ENCODE peak calls at places on chromosomes 2 and 18, in eight cellular contexts. One of them, this sample, is unnamed.

GRCh38 chr2:155356250-155356649 is 657.8 kb downstream of the KCNJ3 start:
- DNase-seq in HuH-7.5: no peak
- DNase-seq in SW 1271: no peak
- DNase-seq in activated T-cell treated with anti-CD3 and anti-CD28 coated beads for 4 hours: no peak
- DNase-seq in colonic mucosa: no peak
- DNase-seq in stimulated activated CD8-positive, alpha-beta memory T cell treated with anti-CD3 and anti-CD28 coated beads, Interleukin-2, amount 100 ng/mL, for 1 hour: no peak
- DNase-seq in NCI-H2081: no peak
- DNase-seq in fibroblast of mammary gland: no peak
- DNase-seq in this sample: no peak

GRCh38 chr2:205769494-205769848 is 87.2 kb downstream of the NRP2 start:
- DNase-seq in HuH-7.5: no peak
- DNase-seq in SW 1271: no peak
- DNase-seq in stimulated activated CD8-positive, alpha-beta memory T cell treated with anti-CD3 and anti-CD28 coated beads, Interleukin-2, amount 100 ng/mL, for 1 hour: no peak
- DNase-seq in NCI-H2081: no peak
- DNase-seq in colonic mucosa: no peak
- DNase-seq in activated T-cell treated with anti-CD3 and anti-CD28 coated beads for 4 hours: no peak
- DNase-seq in fibroblast of mammary gland: peak; percentile 83
- DNase-seq in this sample: no peak

GRCh38 chr2:235917506-235917905 is 250.7 kb downstream of the GBX2 start:
- DNase-seq in SW 1271: no peak
- DNase-seq in colonic mucosa: no peak
- DNase-seq in stimulated activated CD8-positive, alpha-beta memory T cell treated with anti-CD3 and anti-CD28 coated beads, Interleukin-2, amount 100 ng/mL, for 1 hour: no peak
- DNase-seq in HuH-7.5: no peak
- DNase-seq in activated T-cell treated with anti-CD3 and anti-CD28 coated beads for 4 hours: no peak
- DNase-seq in fibroblast of mammary gland: no peak
- DNase-seq in NCI-H2081: no peak
- DNase-seq in this sample: no peak

GRCh38 chr2:219596954-219597551 is 604 bp upstream of the STK11IP start:
- DNase-seq in activated T-cell treated with anti-CD3 and anti-CD28 coated beads for 4 hours: no peak
- DNase-seq in colonic mucosa: peak; percentile 21
- DNase-seq in fibroblast of mammary gland: peak; percentile 18
- DNase-seq in HuH-7.5: no peak
- DNase-seq in NCI-H2081: no peak
- DNase-seq in SW 1271: peak; percentile 72
- DNase-seq in stimulated activated CD8-positive, alpha-beta memory T cell treated with anti-CD3 and anti-CD28 coated beads, Interleukin-2, amount 100 ng/mL, for 1 hour: no peak
- DNase-seq in this sample: no peak

GRCh38 chr2:127511917-127512316 is 14.4 kb downstream of the IWS1 start:
- DNase-seq in colonic mucosa: no peak
- DNase-seq in fibroblast of mammary gland: no peak
- DNase-seq in NCI-H2081: no peak
- DNase-seq in SW 1271: no peak
- DNase-seq in activated T-cell treated with anti-CD3 and anti-CD28 coated beads for 4 hours: no peak
- DNase-seq in stimulated activated CD8-positive, alpha-beta memory T cell treated with anti-CD3 and anti-CD28 coated beads, Interleukin-2, amount 100 ng/mL, for 1 hour: no peak
- DNase-seq in HuH-7.5: no peak
- DNase-seq in this sample: no peak

GRCh38 chr2:159010963-159011362 is 42.5 kb downstream of the TANC1 start:
- DNase-seq in fibroblast of mammary gland: peak; percentile 51
- DNase-seq in colonic mucosa: no peak
- DNase-seq in activated T-cell treated with anti-CD3 and anti-CD28 coated beads for 4 hours: no peak
- DNase-seq in HuH-7.5: no peak
- DNase-seq in stimulated activated CD8-positive, alpha-beta memory T cell treated with anti-CD3 and anti-CD28 coated beads, Interleukin-2, amount 100 ng/mL, for 1 hour: no peak
- DNase-seq in SW 1271: no peak
- DNase-seq in NCI-H2081: no peak
- DNase-seq in this sample: no peak

GRCh38 chr2:234164499-234165409 is 114.3 kb downstream of the SPP2 start:
- DNase-seq in fibroblast of mammary gland: no peak
- DNase-seq in stimulated activated CD8-positive, alpha-beta memory T cell treated with anti-CD3 and anti-CD28 coated beads, Interleukin-2, amount 100 ng/mL, for 1 hour: peak; percentile 20
- DNase-seq in SW 1271: no peak
- DNase-seq in activated T-cell treated with anti-CD3 and anti-CD28 coated beads for 4 hours: peak; percentile 17
- DNase-seq in colonic mucosa: no peak
- DNase-seq in HuH-7.5: no peak
- DNase-seq in NCI-H2081: no peak
- DNase-seq in this sample: peak; percentile 76

GRCh38 chr2:172230783-172231446 is 128.2 kb upstream of the DLX2 start:
- DNase-seq in SW 1271: no peak
- DNase-seq in activated T-cell treated with anti-CD3 and anti-CD28 coated beads for 4 hours: no peak
- DNase-seq in colonic mucosa: no peak
- DNase-seq in HuH-7.5: no peak
- DNase-seq in NCI-H2081: no peak
- DNase-seq in fibroblast of mammary gland: no peak
- DNase-seq in stimulated activated CD8-positive, alpha-beta memory T cell treated with anti-CD3 and anti-CD28 coated beads, Interleukin-2, amount 100 ng/mL, for 1 hour: no peak
- DNase-seq in this sample: no peak

GRCh38 chr2:183035298-183035953 is 2.8 kb downstream of the NCKAP1 start:
- DNase-seq in activated T-cell treated with anti-CD3 and anti-CD28 coated beads for 4 hours: no peak
- DNase-seq in SW 1271: no peak
- DNase-seq in colonic mucosa: no peak
- DNase-seq in NCI-H2081: no peak
- DNase-seq in stimulated activated CD8-positive, alpha-beta memory T cell treated with anti-CD3 and anti-CD28 coated beads, Interleukin-2, amount 100 ng/mL, for 1 hour: no peak
- DNase-seq in HuH-7.5: no peak
- DNase-seq in fibroblast of mammary gland: peak; percentile 89
- DNase-seq in this sample: no peak

GRCh38 chr18:60017371-60017770 is 117.6 kb downstream of the PMAIP1 start:
- DNase-seq in activated T-cell treated with anti-CD3 and anti-CD28 coated beads for 4 hours: no peak
- DNase-seq in SW 1271: no peak
- DNase-seq in stimulated activated CD8-positive, alpha-beta memory T cell treated with anti-CD3 and anti-CD28 coated beads, Interleukin-2, amount 100 ng/mL, for 1 hour: no peak
- DNase-seq in HuH-7.5: no peak
- DNase-seq in colonic mucosa: no peak
- DNase-seq in NCI-H2081: no peak
- DNase-seq in fibroblast of mammary gland: no peak
- DNase-seq in this sample: no peak

GRCh38 chr2:235911633-235912032 is 256.6 kb downstream of the GBX2 start:
- DNase-seq in HuH-7.5: no peak
- DNase-seq in colonic mucosa: no peak
- DNase-seq in stimulated activated CD8-positive, alpha-beta memory T cell treated with anti-CD3 and anti-CD28 coated beads, Interleukin-2, amount 100 ng/mL, for 1 hour: no peak
- DNase-seq in NCI-H2081: no peak
- DNase-seq in activated T-cell treated with anti-CD3 and anti-CD28 coated beads for 4 hours: no peak
- DNase-seq in SW 1271: no peak
- DNase-seq in fibroblast of mammary gland: no peak
- DNase-seq in this sample: no peak

GRCh38 chr2:46876741-46877384 is 38.7 kb downstream of the MCFD2 start:
- DNase-seq in colonic mucosa: peak; percentile 46
- DNase-seq in activated T-cell treated with anti-CD3 and anti-CD28 coated beads for 4 hours: no peak
- DNase-seq in HuH-7.5: no peak
- DNase-seq in stimulated activated CD8-positive, alpha-beta memory T cell treated with anti-CD3 and anti-CD28 coated beads, Interleukin-2, amount 100 ng/mL, for 1 hour: no peak
- DNase-seq in NCI-H2081: peak; percentile 9
- DNase-seq in SW 1271: peak; percentile 84
- DNase-seq in fibroblast of mammary gland: peak; percentile 87
- DNase-seq in this sample: no peak

GRCh38 chr2:241764272-241765241 is 12.1 kb upstream of the GAL3ST2 start:
- DNase-seq in SW 1271: no peak
- DNase-seq in colonic mucosa: no peak
- DNase-seq in activated T-cell treated with anti-CD3 and anti-CD28 coated beads for 4 hours: no peak
- DNase-seq in HuH-7.5: peak; percentile 17
- DNase-seq in fibroblast of mammary gland: no peak
- DNase-seq in NCI-H2081: no peak
- DNase-seq in stimulated activated CD8-positive, alpha-beta memory T cell treated with anti-CD3 and anti-CD28 coated beads, Interleukin-2, amount 100 ng/mL, for 1 hour: no peak
- DNase-seq in this sample: peak; percentile 60

GRCh38 chr2:144130551-144130950 is 389.4 kb downstream of the ZEB2 start:
- DNase-seq in SW 1271: no peak
- DNase-seq in stimulated activated CD8-positive, alpha-beta memory T cell treated with anti-CD3 and anti-CD28 coated beads, Interleukin-2, amount 100 ng/mL, for 1 hour: no peak
- DNase-seq in activated T-cell treated with anti-CD3 and anti-CD28 coated beads for 4 hours: no peak
- DNase-seq in colonic mucosa: no peak
- DNase-seq in HuH-7.5: no peak
- DNase-seq in fibroblast of mammary gland: no peak
- DNase-seq in NCI-H2081: no peak
- DNase-seq in this sample: no peak

GRCh38 chr2:233519787-233520611 is 46.6 kb downstream of the USP40 start:
- DNase-seq in activated T-cell treated with anti-CD3 and anti-CD28 coated beads for 4 hours: no peak
- DNase-seq in HuH-7.5: no peak
- DNase-seq in colonic mucosa: no peak
- DNase-seq in SW 1271: no peak
- DNase-seq in NCI-H2081: no peak
- DNase-seq in stimulated activated CD8-positive, alpha-beta memory T cell treated with anti-CD3 and anti-CD28 coated beads, Interleukin-2, amount 100 ng/mL, for 1 hour: no peak
- DNase-seq in fibroblast of mammary gland: peak; percentile 1
- DNase-seq in this sample: no peak

GRCh38 chr2:75031171-75031570 is 72.7 kb downstream of the POLE4 start:
- DNase-seq in SW 1271: no peak
- DNase-seq in fibroblast of mammary gland: no peak
- DNase-seq in activated T-cell treated with anti-CD3 and anti-CD28 coated beads for 4 hours: no peak
- DNase-seq in stimulated activated CD8-positive, alpha-beta memory T cell treated with anti-CD3 and anti-CD28 coated beads, Interleukin-2, amount 100 ng/mL, for 1 hour: no peak
- DNase-seq in HuH-7.5: no peak
- DNase-seq in colonic mucosa: no peak
- DNase-seq in NCI-H2081: no peak
- DNase-seq in this sample: no peak

GRCh38 chr2:219615036-219615435 is 12.4 kb upstream of the SLC4A3 start:
- DNase-seq in activated T-cell treated with anti-CD3 and anti-CD28 coated beads for 4 hours: no peak
- DNase-seq in NCI-H2081: no peak
- DNase-seq in colonic mucosa: no peak
- DNase-seq in stimulated activated CD8-positive, alpha-beta memory T cell treated with anti-CD3 and anti-CD28 coated beads, Interleukin-2, amount 100 ng/mL, for 1 hour: no peak
- DNase-seq in fibroblast of mammary gland: no peak
- DNase-seq in SW 1271: no peak
- DNase-seq in HuH-7.5: no peak
- DNase-seq in this sample: no peak

GRCh38 chr18:77571743-77572142 is 322.1 kb downstream of the GALR1 start:
- DNase-seq in colonic mucosa: no peak
- DNase-seq in activated T-cell treated with anti-CD3 and anti-CD28 coated beads for 4 hours: no peak
- DNase-seq in stimulated activated CD8-positive, alpha-beta memory T cell treated with anti-CD3 and anti-CD28 coated beads, Interleukin-2, amount 100 ng/mL, for 1 hour: no peak
- DNase-seq in fibroblast of mammary gland: no peak
- DNase-seq in HuH-7.5: no peak
- DNase-seq in SW 1271: no peak
- DNase-seq in NCI-H2081: no peak
- DNase-seq in this sample: no peak

GRCh38 chr2:124713969-124714368 is 688.9 kb downstream of the CNTNAP5 start:
- DNase-seq in colonic mucosa: no peak
- DNase-seq in SW 1271: no peak
- DNase-seq in NCI-H2081: no peak
- DNase-seq in fibroblast of mammary gland: no peak
- DNase-seq in HuH-7.5: no peak
- DNase-seq in activated T-cell treated with anti-CD3 and anti-CD28 coated beads for 4 hours: no peak
- DNase-seq in stimulated activated CD8-positive, alpha-beta memory T cell treated with anti-CD3 and anti-CD28 coated beads, Interleukin-2, amount 100 ng/mL, for 1 hour: no peak
- DNase-seq in this sample: no peak

GRCh38 chr2:26324903-26325302 is 21.0 kb upstream of the SELENOI start:
- DNase-seq in SW 1271: no peak
- DNase-seq in colonic mucosa: no peak
- DNase-seq in NCI-H2081: no peak
- DNase-seq in stimulated activated CD8-positive, alpha-beta memory T cell treated with anti-CD3 and anti-CD28 coated beads, Interleukin-2, amount 100 ng/mL, for 1 hour: no peak
- DNase-seq in HuH-7.5: no peak
- DNase-seq in activated T-cell treated with anti-CD3 and anti-CD28 coated beads for 4 hours: no peak
- DNase-seq in fibroblast of mammary gland: no peak
- DNase-seq in this sample: no peak

GRCh38 chr18:11246466-11246865 is 97.1 kb upstream of the PIEZO2 start:
- DNase-seq in activated T-cell treated with anti-CD3 and anti-CD28 coated beads for 4 hours: no peak
- DNase-seq in fibroblast of mammary gland: peak; percentile 82
- DNase-seq in SW 1271: no peak
- DNase-seq in stimulated activated CD8-positive, alpha-beta memory T cell treated with anti-CD3 and anti-CD28 coated beads, Interleukin-2, amount 100 ng/mL, for 1 hour: no peak
- DNase-seq in HuH-7.5: no peak
- DNase-seq in colonic mucosa: no peak
- DNase-seq in NCI-H2081: no peak
- DNase-seq in this sample: no peak

GRCh38 chr2:97868986-97869721 is 126.6 kb downstream of the TMEM131 start:
- DNase-seq in HuH-7.5: no peak
- DNase-seq in fibroblast of mammary gland: peak; percentile 95
- DNase-seq in SW 1271: peak; percentile 99
- DNase-seq in NCI-H2081: no peak
- DNase-seq in activated T-cell treated with anti-CD3 and anti-CD28 coated beads for 4 hours: no peak
- DNase-seq in colonic mucosa: peak; percentile 20
- DNase-seq in stimulated activated CD8-positive, alpha-beta memory T cell treated with anti-CD3 and anti-CD28 coated beads, Interleukin-2, amount 100 ng/mL, for 1 hour: no peak
- DNase-seq in this sample: no peak

GRCh38 chr2:163602196-163602595 is 133.6 kb downstream of the FIGN start:
- DNase-seq in stimulated activated CD8-positive, alpha-beta memory T cell treated with anti-CD3 and anti-CD28 coated beads, Interleukin-2, amount 100 ng/mL, for 1 hour: no peak
- DNase-seq in activated T-cell treated with anti-CD3 and anti-CD28 coated beads for 4 hours: no peak
- DNase-seq in colonic mucosa: no peak
- DNase-seq in HuH-7.5: no peak
- DNase-seq in fibroblast of mammary gland: no peak
- DNase-seq in NCI-H2081: no peak
- DNase-seq in SW 1271: no peak
- DNase-seq in this sample: no peak

GRCh38 chr2:36137612-36138011 is 218.0 kb upstream of the CRIM1 start:
- DNase-seq in SW 1271: no peak
- DNase-seq in stimulated activated CD8-positive, alpha-beta memory T cell treated with anti-CD3 and anti-CD28 coated beads, Interleukin-2, amount 100 ng/mL, for 1 hour: no peak
- DNase-seq in activated T-cell treated with anti-CD3 and anti-CD28 coated beads for 4 hours: no peak
- DNase-seq in NCI-H2081: no peak
- DNase-seq in HuH-7.5: no peak
- DNase-seq in fibroblast of mammary gland: no peak
- DNase-seq in colonic mucosa: no peak
- DNase-seq in this sample: no peak

GRCh38 chr18:23805898-23806297 is 116.6 kb downstream of the LAMA3 start:
- DNase-seq in HuH-7.5: no peak
- DNase-seq in SW 1271: no peak
- DNase-seq in fibroblast of mammary gland: peak; percentile 81
- DNase-seq in stimulated activated CD8-positive, alpha-beta memory T cell treated with anti-CD3 and anti-CD28 coated beads, Interleukin-2, amount 100 ng/mL, for 1 hour: no peak
- DNase-seq in activated T-cell treated with anti-CD3 and anti-CD28 coated beads for 4 hours: no peak
- DNase-seq in colonic mucosa: no peak
- DNase-seq in NCI-H2081: no peak
- DNase-seq in this sample: no peak

GRCh38 chr2:98175811-98176210 is 88.8 kb downstream of the VWA3B start:
- DNase-seq in SW 1271: peak; percentile 10
- DNase-seq in activated T-cell treated with anti-CD3 and anti-CD28 coated beads for 4 hours: no peak
- DNase-seq in NCI-H2081: no peak
- DNase-seq in colonic mucosa: peak; percentile 34
- DNase-seq in fibroblast of mammary gland: no peak
- DNase-seq in stimulated activated CD8-positive, alpha-beta memory T cell treated with anti-CD3 and anti-CD28 coated beads, Interleukin-2, amount 100 ng/mL, for 1 hour: no peak
- DNase-seq in HuH-7.5: no peak
- DNase-seq in this sample: no peak

GRCh38 chr2:151306621-151307020 is 17.2 kb upstream of the NMI start:
- DNase-seq in fibroblast of mammary gland: peak; percentile 91
- DNase-seq in NCI-H2081: no peak
- DNase-seq in stimulated activated CD8-positive, alpha-beta memory T cell treated with anti-CD3 and anti-CD28 coated beads, Interleukin-2, amount 100 ng/mL, for 1 hour: no peak
- DNase-seq in colonic mucosa: no peak
- DNase-seq in activated T-cell treated with anti-CD3 and anti-CD28 coated beads for 4 hours: no peak
- DNase-seq in HuH-7.5: no peak
- DNase-seq in SW 1271: no peak
- DNase-seq in this sample: no peak

GRCh38 chr18:63142502-63143045 is 177.0 kb downstream of the BCL2 start:
- DNase-seq in stimulated activated CD8-positive, alpha-beta memory T cell treated with anti-CD3 and anti-CD28 coated beads, Interleukin-2, amount 100 ng/mL, for 1 hour: no peak
- DNase-seq in HuH-7.5: no peak
- DNase-seq in activated T-cell treated with anti-CD3 and anti-CD28 coated beads for 4 hours: no peak
- DNase-seq in fibroblast of mammary gland: no peak
- DNase-seq in NCI-H2081: no peak
- DNase-seq in colonic mucosa: no peak
- DNase-seq in SW 1271: no peak
- DNase-seq in this sample: no peak

GRCh38 chr2:128305555-128306080 is 13.1 kb downstream of the HS6ST1 start:
- DNase-seq in fibroblast of mammary gland: peak; percentile 65
- DNase-seq in NCI-H2081: peak; percentile 73
- DNase-seq in stimulated activated CD8-positive, alpha-beta memory T cell treated with anti-CD3 and anti-CD28 coated beads, Interleukin-2, amount 100 ng/mL, for 1 hour: no peak
- DNase-seq in HuH-7.5: no peak
- DNase-seq in activated T-cell treated with anti-CD3 and anti-CD28 coated beads for 4 hours: no peak
- DNase-seq in colonic mucosa: no peak
- DNase-seq in SW 1271: no peak
- DNase-seq in this sample: no peak

GRCh38 chr2:144320491-144320890 is 199.4 kb downstream of the ZEB2 start:
- DNase-seq in colonic mucosa: no peak
- DNase-seq in NCI-H2081: no peak
- DNase-seq in SW 1271: peak; percentile 41
- DNase-seq in stimulated activated CD8-positive, alpha-beta memory T cell treated with anti-CD3 and anti-CD28 coated beads, Interleukin-2, amount 100 ng/mL, for 1 hour: peak; percentile 45
- DNase-seq in fibroblast of mammary gland: peak; percentile 63
- DNase-seq in HuH-7.5: no peak
- DNase-seq in activated T-cell treated with anti-CD3 and anti-CD28 coated beads for 4 hours: peak; percentile 56
- DNase-seq in this sample: peak; percentile 81

GRCh38 chr2:39141346-39142011 is 20.6 kb upstream of the SOS1 start:
- DNase-seq in fibroblast of mammary gland: no peak
- DNase-seq in colonic mucosa: no peak
- DNase-seq in HuH-7.5: no peak
- DNase-seq in stimulated activated CD8-positive, alpha-beta memory T cell treated with anti-CD3 and anti-CD28 coated beads, Interleukin-2, amount 100 ng/mL, for 1 hour: no peak
- DNase-seq in activated T-cell treated with anti-CD3 and anti-CD28 coated beads for 4 hours: no peak
- DNase-seq in SW 1271: no peak
- DNase-seq in NCI-H2081: no peak
- DNase-seq in this sample: no peak

GRCh38 chr2:119367472-119368099 is 809 bp downstream of the DBI start:
- DNase-seq in colonic mucosa: peak; percentile 84
- DNase-seq in stimulated activated CD8-positive, alpha-beta memory T cell treated with anti-CD3 and anti-CD28 coated beads, Interleukin-2, amount 100 ng/mL, for 1 hour: no peak
- DNase-seq in SW 1271: peak; percentile 26
- DNase-seq in fibroblast of mammary gland: peak; percentile 11
- DNase-seq in HuH-7.5: peak; percentile 69
- DNase-seq in activated T-cell treated with anti-CD3 and anti-CD28 coated beads for 4 hours: no peak
- DNase-seq in NCI-H2081: no peak
- DNase-seq in this sample: peak; percentile 81

GRCh38 chr2:212021947-212022346 is 516.7 kb downstream of the ERBB4 start:
- DNase-seq in NCI-H2081: no peak
- DNase-seq in HuH-7.5: no peak
- DNase-seq in SW 1271: peak; percentile 5
- DNase-seq in stimulated activated CD8-positive, alpha-beta memory T cell treated with anti-CD3 and anti-CD28 coated beads, Interleukin-2, amount 100 ng/mL, for 1 hour: no peak
- DNase-seq in colonic mucosa: no peak
- DNase-seq in activated T-cell treated with anti-CD3 and anti-CD28 coated beads for 4 hours: no peak
- DNase-seq in fibroblast of mammary gland: peak; percentile 89
- DNase-seq in this sample: no peak